ENCODE peak calls at places on chromosomes 1 and 21, in five cellular contexts. Z is skeletal muscle cell, V is fibroblast of pulmonary artery, N is transverse colon, E is SK-N-SH. O is an unnamed sample.
A peak's percentile ranks its signal among the peaks of the same experiment; 100 is the strongest.

GRCh38 chr1:201656670-201657032 is 117.7 kb downstream of the NAV1 start:
- DNase-seq in Z (peak; percentile 72), V (peak; percentile 46), N (peak; percentile 50), E (peak; percentile 62), O (peak; percentile 73)

GRCh38 chr1:224177356-224177999 is 5.6 kb upstream of the DEGS1 start:
- DNase-seq in Z (no peak), V (no peak), N (no peak), E (no peak), O (no peak)

GRCh38 chr1:40808444-40808843 is 24.9 kb downstream of the KCNQ4 start:
- DNase-seq in Z (no peak), V (no peak), N (no peak), E (no peak), O (no peak)

GRCh38 chr1:167465018-167465417 is 53.3 kb downstream of the CD247 start:
- DNase-seq in Z (no peak), V (no peak), N (no peak), E (no peak), O (no peak)

GRCh38 chr1:96926176-96926575 is 204.6 kb downstream of the PTBP2 start:
- DNase-seq in Z (no peak), V (no peak), N (no peak), E (no peak), O (no peak)

GRCh38 chr1:11998636-11999035 is 18.4 kb downstream of the MFN2 start:
- DNase-seq in Z (no peak), V (no peak), N (no peak), E (no peak), O (no peak)

GRCh38 chr21:39809936-39810335 is 57.3 kb upstream of the PCP4 start:
- DNase-seq in Z (no peak), V (no peak), N (no peak), E (no peak), O (no peak)

GRCh38 chr1:163168053-163168452 is 34.7 kb downstream of the RGS5 start:
- DNase-seq in Z (peak; percentile 97), V (peak; percentile 95), N (no peak), E (no peak), O (no peak)

GRCh38 chr1:12019858-12020509 is 686 bp downstream of the MIIP start:
- DNase-seq in Z (no peak), V (peak; percentile 35), N (no peak), E (no peak), O (no peak)

GRCh38 chr1:111062081-111062480 is 77.8 kb downstream of the DRAM2 start:
- DNase-seq in Z (no peak), V (no peak), N (no peak), E (no peak), O (no peak)

GRCh38 chr21:14711287-14711686 is 165.2 kb upstream of the SAMSN1 start:
- DNase-seq in Z (no peak), V (peak; percentile 41), N (no peak), E (no peak), O (no peak)

GRCh38 chr1:84603941-84604830 is 29.9 kb upstream of the CTBS start:
- DNase-seq in Z (peak; percentile 48), V (peak; percentile 90), N (no peak), E (no peak), O (peak; percentile 62)

GRCh38 chr1:90864681-90865080 is 147.6 kb upstream of the BARHL2 start:
- DNase-seq in Z (no peak), V (no peak), N (no peak), E (no peak), O (no peak)

GRCh38 chr1:64550946-64551345 is 81.0 kb downstream of the CACHD1 start:
- DNase-seq in Z (no peak), V (no peak), N (no peak), E (no peak), O (no peak)

GRCh38 chr1:147758379-147759100 is 1.9 kb downstream of the GJA5 start:
- DNase-seq in Z (no peak), V (no peak), N (no peak), E (peak; percentile 17), O (peak; percentile 19)

GRCh38 chr1:83810160-83810559 is 188.8 kb downstream of the TTLL7 start:
- DNase-seq in Z (no peak), V (no peak), N (no peak), E (no peak), O (no peak)

GRCh38 chr1:30375156-30375555 is 348.2 kb downstream of the MATN1 start:
- DNase-seq in Z (no peak), V (no peak), N (no peak), E (no peak), O (no peak)

GRCh38 chr21:44295646-44296045 is 4.2 kb upstream of the PFKL start:
- DNase-seq in Z (no peak), V (no peak), N (no peak), E (no peak), O (no peak)

GRCh38 chr1:118986839-118987430 is 1.2 kb downstream of the TBX15 start:
- DNase-seq in Z (no peak), V (no peak), N (no peak), E (no peak), O (no peak)

GRCh38 chr1:2303016-2303775 is 75.1 kb downstream of the SKI start:
- DNase-seq in Z (no peak), V (no peak), N (no peak), E (no peak), O (no peak)

GRCh38 chr1:10776206-10776905 is 20.1 kb downstream of the CASZ1 start:
- DNase-seq in Z (no peak), V (no peak), N (peak; percentile 63), E (peak; percentile 70), O (no peak)

GRCh38 chr1:6673816-6674398 is 27.7 kb downstream of the DNAJC11 start:
- DNase-seq in Z (no peak), V (no peak), N (no peak), E (no peak), O (no peak)

GRCh38 chr1:233112184-233113008 is 162.0 kb downstream of the NTPCR start:
- DNase-seq in Z (no peak), V (peak; percentile 36), N (no peak), E (no peak), O (no peak)

GRCh38 chr1:26827663-26828062 is 1.2 kb downstream of the ZDHHC18 start:
- DNase-seq in Z (no peak), V (no peak), N (no peak), E (peak; percentile 45), O (no peak)

GRCh38 chr1:172906778-172907592 is 143.8 kb downstream of the TNFSF18 start:
- DNase-seq in Z (no peak), V (peak; percentile 84), N (no peak), E (no peak), O (no peak)

GRCh38 chr1:152185544-152186391 is 26.7 kb upstream of the RPTN start:
- DNase-seq in Z (no peak), V (peak; percentile 77), N (peak; percentile 18), E (peak; percentile 57), O (peak; percentile 28)

GRCh38 chr1:29497395-29498125 is 261.2 kb downstream of the PTPRU start:
- DNase-seq in Z (no peak), V (no peak), N (no peak), E (no peak), O (no peak)

GRCh38 chr1:36096500-36097412 is 8.1 kb downstream of the ADPRS start:
- DNase-seq in Z (no peak), V (no peak), N (no peak), E (peak; percentile 67), O (peak; percentile 52)

GRCh38 chr1:67897270-67897949 is 64.1 kb upstream of the GNG12 start:
- DNase-seq in Z (peak; percentile 48), V (peak; percentile 47), N (no peak), E (no peak), O (no peak)

GRCh38 chr1:209416660-209417059 is 166.9 kb upstream of the CAMK1G start:
- DNase-seq in Z (no peak), V (no peak), N (no peak), E (no peak), O (no peak)

GRCh38 chr1:34013958-34014737 is 150.3 kb downstream of the HMGB4 start:
- DNase-seq in Z (no peak), V (no peak), N (no peak), E (peak; percentile 22), O (no peak)

GRCh38 chr1:190478193-190479007 is 736 bp upstream of the BRINP3 start:
- DNase-seq in Z (no peak), V (peak; percentile 45), N (peak; percentile 21), E (peak; percentile 43), O (peak; percentile 72)

GRCh38 chr1:65995326-65995725 is 202.6 kb downstream of the PDE4B start:
- DNase-seq in Z (no peak), V (no peak), N (no peak), E (no peak), O (no peak)
- H3K4me3 ChIP-seq in Z (no peak overlapping the region), V (no peak overlapping the region), N (no peak overlapping the region), E (peak overlapping the region; percentile 21), O (peak overlapping the region; percentile 90)

GRCh38 chr1:62194651-62195282 is at the start of gene L1TD1:
- DNase-seq in Z (no peak), V (no peak), N (peak; percentile 77), E (peak; percentile 25), O (no peak)
- H3K4me3 ChIP-seq in Z (no peak within 1 kb of the TSS), V (no peak within 1 kb of the TSS), N (peak within 1 kb of the TSS; percentile 45), E (no peak within 1 kb of the TSS), O (no peak within 1 kb of the TSS)

DNA sequence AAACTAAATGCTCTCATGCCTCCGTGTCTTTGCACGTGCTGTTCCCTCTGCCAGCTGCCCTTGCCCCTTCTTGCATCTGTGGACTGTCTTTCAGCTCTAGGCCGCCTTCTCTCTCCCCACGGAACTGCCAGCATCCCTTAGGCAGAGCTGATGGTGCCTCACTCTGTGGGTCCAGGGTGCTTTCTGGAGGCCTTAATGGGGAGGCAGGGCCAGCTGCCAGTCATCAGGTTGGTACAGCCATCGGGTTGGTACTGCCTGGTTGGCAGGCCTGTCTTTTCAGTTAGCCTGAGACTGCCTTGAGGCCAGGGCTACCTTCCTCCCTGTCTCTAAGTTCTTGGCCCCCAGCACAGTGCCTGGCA is 61.4 kb upstream of the TARBP1 start:
- DNase-seq in Z (no peak), V (no peak), N (no peak), E (no peak), O (no peak)
- H3K4me3 ChIP-seq in Z (no peak overlapping the region), V (no peak overlapping the region), N (no peak overlapping the region), E (no peak overlapping the region), O (no peak overlapping the region)

GRCh38 chr1:116504308-116505156 is 66.3 kb downstream of the CD58 start:
- DNase-seq in Z (peak; percentile 38), V (peak; percentile 81), N (peak; percentile 67), E (no peak), O (no peak)
- H3K4me3 ChIP-seq in Z (no peak overlapping the region), V (no peak overlapping the region), N (no peak overlapping the region), E (no peak overlapping the region), O (no peak overlapping the region)